ENCODE peak calls at places on chromosome 1, in six cellular contexts. C, X, F, L, W and V are unnamed samples.
A peak's percentile ranks its signal among the peaks of the same experiment; 100 is the strongest.

GRCh38 chr1:4652631-4653327 is 1.6 kb upstream of the AJAP1 start:
- DNase-seq in X (peak; percentile 75), W (peak; percentile 31), C (no peak), L (peak; percentile 76), F (peak; percentile 52), V (peak; percentile 18)

GRCh38 chr1:90561926-90562325 is 155.2 kb downstream of the BARHL2 start:
- DNase-seq in L (no peak), W (no peak), X (no peak), F (no peak), C (no peak), V (no peak)

GRCh38 chr1:37902983-37903382 is 43.6 kb upstream of the MTF1 start:
- DNase-seq in C (no peak), L (no peak), W (no peak), X (no peak), F (no peak), V (no peak)

GRCh38 chr1:156214024-156214748 is 1.4 kb downstream of the PMF1 start:
- DNase-seq in L (peak; percentile 35), X (no peak), W (no peak), F (peak; percentile 50), C (peak; percentile 78), V (peak; percentile 19)

GRCh38 chr1:34331527-34331926 is 154.8 kb downstream of the C1orf94 start:
- DNase-seq in F (no peak), X (no peak), W (no peak), L (no peak), C (no peak), V (no peak)

GRCh38 chr1:237120683-237121082 is 78.7 kb downstream of the RYR2 start:
- DNase-seq in L (no peak), F (no peak), W (no peak), C (no peak), X (no peak), V (no peak)

GRCh38 chr1:149993764-149994163 is 16.8 kb downstream of the OTUD7B start:
- DNase-seq in W (no peak), C (no peak), L (no peak), F (no peak), X (no peak), V (no peak)

GRCh38 chr1:155777541-155777940 is 79.5 kb downstream of the GON4L start:
- DNase-seq in F (no peak), W (no peak), L (no peak), C (no peak), X (no peak), V (no peak)

GRCh38 chr1:43065191-43065590 is 106.5 kb upstream of the SLC2A1 start:
- DNase-seq in F (no peak), X (no peak), C (no peak), W (no peak), L (no peak), V (no peak)

GRCh38 chr1:9278114-9278513 is 14.6 kb upstream of the SPSB1 start:
- DNase-seq in X (no peak), W (no peak), F (peak; percentile 60), L (no peak), C (no peak), V (no peak)

GRCh38 chr1:94734963-94735899 is 84.9 kb upstream of the SLC44A3 start:
- DNase-seq in C (no peak), F (peak; percentile 98), W (peak; percentile 59), L (peak; percentile 57), X (peak; percentile 44), V (peak; percentile 66)

GRCh38 chr1:22808186-22808845 is 97.7 kb downstream of the EPHB2 start:
- DNase-seq in F (peak; percentile 69), X (no peak), C (no peak), L (no peak), W (no peak), V (no peak)

GRCh38 chr1:30415171-30415940 is 308.0 kb downstream of the MATN1 start:
- DNase-seq in W (no peak), F (no peak), L (no peak), X (no peak), C (no peak), V (no peak)

GRCh38 chr1:37096523-37096922 is 62.2 kb upstream of the GRIK3 start:
- DNase-seq in X (no peak), C (peak; percentile 38), F (no peak), W (no peak), L (no peak), V (peak; percentile 2)

GRCh38 chr1:66220477-66220876 is 313.5 kb upstream of the SGIP1 start:
- DNase-seq in F (no peak), X (no peak), C (no peak), L (no peak), W (no peak), V (no peak)

GRCh38 chr1:34108269-34108668 is 56.8 kb downstream of the CSMD2 start:
- DNase-seq in F (no peak), W (no peak), C (no peak), L (no peak), X (no peak), V (no peak)

GRCh38 chr1:97875996-97876395 is 44.8 kb downstream of the DPYD start:
- DNase-seq in L (no peak), C (no peak), W (no peak), X (no peak), F (peak; percentile 50), V (no peak)
- H3K27me3 ChIP-seq in L (no peaks in the 10 kb centered on the region), C (no peaks in the 10 kb centered on the region), W (no peaks in the 10 kb centered on the region), X (no peaks in the 10 kb centered on the region), F (no peaks in the 10 kb centered on the region), V (no peaks in the 10 kb centered on the region)

GRCh38 chr1:54052470-54052933 is 502 bp downstream of the TMEM59 start:
- DNase-seq in W (peak; percentile 19), C (peak; percentile 59), L (peak; percentile 33), X (peak; percentile 68), F (no peak), V (peak; percentile 64)
- H3K4me1 ChIP-seq in W (no peaks in the 10 kb centered on the region), C (peaks cover 28% of the 10 kb centered on the region), L (peaks cover 6% of the 10 kb centered on the region), X (peaks cover 24% of the 10 kb centered on the region), F (peaks cover 14% of the 10 kb centered on the region), V (no peaks in the 10 kb centered on the region)

GRCh38 chr1:6600410-6601048 is 2.1 kb downstream of the KLHL21 start:
- DNase-seq in W (no peak), F (no peak), C (no peak), X (no peak), L (no peak), V (no peak)
- H3K27ac ChIP-seq in W (peak overlapping the region; percentile 99), F (peak overlapping the region; percentile 99), C (peak overlapping the region; percentile 84), X (peak overlapping the region; percentile 100), L (peak overlapping the region; percentile 99), V (no peak overlapping the region)

GRCh38 chr1:202198360-202198711 is 4.7 kb downstream of the LGR6 start:
- DNase-seq in F (no peak), L (no peak), X (no peak), W (no peak), C (peak; percentile 28), V (no peak)

GRCh38 chr1:202200669-202201068 is 7.1 kb downstream of the LGR6 start:
- DNase-seq in L (no peak), C (no peak), W (no peak), F (no peak), X (no peak), V (no peak)

GRCh38 chr1:202200112-202200548 is 6.5 kb downstream of the LGR6 start:
- DNase-seq in F (peak; percentile 10), C (peak; percentile 81), X (no peak), W (no peak), L (no peak), V (peak; percentile 85)

GRCh38 chr1:202197670-202198359 is 4.2 kb downstream of the LGR6 start:
- DNase-seq in W (no peak), X (no peak), C (peak; percentile 23), F (no peak), L (no peak), V (no peak)

GRCh38 chr1:202199141-202199889 is 5.7 kb downstream of the LGR6 start:
- DNase-seq in W (no peak), C (no peak), L (no peak), F (no peak), X (no peak), V (peak; percentile 65)
- H3K27me3 ChIP-seq in W (no peaks in the 10 kb centered on the region), C (no peaks in the 10 kb centered on the region), L (no peaks in the 10 kb centered on the region), F (peaks cover 36% of the 10 kb centered on the region), X (peaks cover 23% of the 10 kb centered on the region), V (no peaks in the 10 kb centered on the region)

DNA sequence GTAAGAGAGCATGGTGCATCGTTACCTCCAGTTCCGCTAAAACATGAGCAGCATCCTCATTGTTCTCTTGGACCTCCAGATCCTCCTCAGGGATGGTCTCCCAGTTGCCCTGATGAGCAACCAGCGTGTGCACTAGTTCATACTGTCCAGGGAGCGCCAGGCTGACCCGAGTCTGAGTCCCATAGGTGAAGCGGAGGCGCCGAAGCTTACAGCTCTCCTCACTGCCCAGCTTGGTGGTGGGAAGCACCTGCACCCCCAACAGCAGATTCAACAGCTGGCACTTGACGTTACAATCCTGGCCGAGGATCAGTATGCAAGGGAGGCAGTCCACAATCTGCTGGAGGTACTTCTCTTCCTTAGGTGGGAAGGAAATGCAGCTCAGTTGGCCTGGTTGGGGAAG is 24.1 kb downstream of the DSTYK start:
- DNase-seq in F (no peak), X (no peak), L (no peak), C (no peak), W (no peak), V (no peak)
- H3K4me1 ChIP-seq in F (peaks cover 30% of the 10 kb centered on the region), X (peaks cover 14% of the 10 kb centered on the region), L (peaks cover 15% of the 10 kb centered on the region), C (peaks cover 8% of the 10 kb centered on the region), W (no peaks in the 10 kb centered on the region), V (no peaks in the 10 kb centered on the region)

DNA sequence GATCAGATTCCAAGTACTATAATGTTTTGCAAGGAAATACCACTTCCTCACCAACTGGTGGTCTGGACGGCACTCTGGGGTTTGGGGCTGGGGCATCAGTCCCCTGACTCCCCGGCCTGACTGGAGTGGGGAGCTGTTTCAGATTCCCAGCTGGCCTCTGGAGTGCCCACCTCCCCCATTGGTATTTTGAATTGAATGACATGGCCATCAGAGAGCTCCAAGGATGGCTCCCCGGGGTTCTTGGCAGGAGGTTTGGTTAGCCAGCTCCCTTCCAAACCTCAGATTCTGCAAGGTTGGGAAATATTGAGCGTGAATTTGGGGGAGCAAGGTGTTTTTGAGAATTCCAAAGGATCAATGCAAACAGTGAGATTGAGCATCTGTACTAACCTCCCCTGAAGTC is 2.2 kb upstream of the INAVA start:
- DNase-seq in X (no peak), L (no peak), W (no peak), F (no peak), C (peak; percentile 34), V (no peak)
- H3K27ac ChIP-seq in X (peak overlapping the region; percentile 100), L (no peak overlapping the region), W (no peak overlapping the region), F (no peak overlapping the region), C (peak overlapping the region; percentile 86), V (no peak overlapping the region)